ENCODE peak calls at places on chromosomes 3 and 15, in nine cellular contexts. Q, Z, I, K, F, N, E, U and G are unnamed samples.

GRCh38 chr15:40927497-40928346 is 1.4 kb upstream of the DLL4 start:
- DNase-seq in K (no peak), I (no peak), F (no peak), Q (no peak), N (peak), U (no peak), Z (no peak), E (no peak), G (no peak)

GRCh38 chr15:75350601-75351331 is 3.9 kb downstream of the NEIL1 start:
- DNase-seq in Q (no peak), Z (no peak), U (no peak), F (no peak), E (no peak), N (no peak), I (no peak), K (no peak), G (peak)

GRCh38 chr15:62124176-62124952 is 40.7 kb downstream of the C2CD4B start:
- DNase-seq in E (peak), Z (peak), I (no peak), K (no peak), U (no peak), Q (no peak), F (peak), N (no peak), G (no peak)

GRCh38 chr15:36430280-36430679 is 149.1 kb upstream of the CDIN1 start:
- DNase-seq in N (no peak), K (no peak), I (no peak), Q (no peak), Z (no peak), E (no peak), F (no peak), U (no peak), G (no peak)

GRCh38 chr3:50815844-50816243 is 141.1 kb downstream of the DOCK3 start:
- DNase-seq in Q (no peak), I (no peak), U (no peak), F (no peak), E (no peak), K (peak), N (no peak), Z (no peak), G (no peak)

GRCh38 chr3:195001261-195001660 is 269.7 kb downstream of the XXYLT1 start:
- DNase-seq in Q (no peak), U (no peak), K (no peak), N (no peak), I (peak), F (no peak), E (no peak), Z (no peak), G (no peak)

GRCh38 chr3:151382671-151383070 is 1.9 kb downstream of the P2RY12 start:
- DNase-seq in E (no peak), Q (no peak), Z (no peak), N (no peak), K (no peak), I (no peak), F (no peak), U (no peak), G (no peak)

GRCh38 chr15:78004919-78005634 is 72.4 kb downstream of the TBC1D2B start:
- DNase-seq in I (peak), F (peak), K (peak), U (peak), E (peak), N (no peak), Z (no peak), Q (peak), G (peak)

GRCh38 chr3:186980989-186981388 is 50.7 kb downstream of the ST6GAL1 start:
- DNase-seq in Q (no peak), K (no peak), E (no peak), F (no peak), U (no peak), Z (no peak), N (no peak), I (no peak), G (no peak)

GRCh38 chr3:44339990-44340389 is 1.4 kb downstream of the TCAIM start:
- DNase-seq in I (no peak), Q (no peak), F (no peak), U (no peak), Z (no peak), N (no peak), K (no peak), E (no peak), G (no peak)
- H3K4me3 ChIP-seq in I (peak), Q (peak), F (no peak), U (peak), Z (no peak), N (peak), K (no peak), E (no peak), G (peak)

GRCh38 chr15:33382491-33382890 is 71.7 kb downstream of the RYR3 start:
- DNase-seq in N (no peak), F (no peak), K (no peak), I (no peak), Z (no peak), Q (no peak), E (no peak), U (no peak), G (no peak)

GRCh38 chr15:33380406-33380805 is 69.6 kb downstream of the RYR3 start:
- DNase-seq in U (no peak), F (no peak), E (no peak), I (no peak), K (no peak), Q (no peak), N (no peak), Z (no peak), G (no peak)

GRCh38 chr15:33374181-33375006 is 63.6 kb downstream of the RYR3 start:
- DNase-seq in E (no peak), F (no peak), N (no peak), U (no peak), I (no peak), Z (no peak), K (no peak), Q (no peak), G (no peak)

DNA sequence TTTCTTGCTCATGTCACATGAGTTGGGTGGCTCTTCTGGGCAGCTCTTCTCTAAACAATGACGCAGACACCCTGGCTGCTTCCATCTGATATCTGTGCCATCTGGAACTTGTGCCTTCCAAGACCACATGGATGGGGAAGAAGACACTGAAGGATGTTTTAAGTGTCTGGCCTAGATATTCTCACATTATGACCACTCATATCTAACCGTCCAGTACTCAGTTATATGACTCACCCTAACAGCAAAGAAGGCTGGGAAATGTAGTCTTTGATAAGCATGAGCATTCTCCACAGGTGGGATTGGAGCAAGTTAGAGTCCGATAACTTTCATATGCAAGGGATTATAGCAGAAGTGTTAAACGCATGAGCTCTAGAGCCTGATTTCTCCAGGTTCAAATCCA is 66.5 kb downstream of the RYR3 start:
- DNase-seq in F (no peak), Z (no peak), I (no peak), Q (no peak), N (no peak), E (no peak), K (no peak), U (no peak), G (no peak)
- H3K4me3 ChIP-seq in F (no peak), Z (no peak), I (no peak), Q (no peak), N (no peak), E (no peak), K (no peak), U (no peak), G (no peak)

GRCh38 chr3:23956701-23957100 is 11.6 kb downstream of the NR1D2 start:
- DNase-seq in I (no peak), K (no peak), N (no peak), E (no peak), Q (no peak), F (no peak), U (no peak), Z (no peak), G (no peak)

GRCh38 chr3:23950303-23950702 is 5.2 kb downstream of the NR1D2 start:
- DNase-seq in N (peak), U (no peak), I (no peak), E (no peak), K (no peak), Q (no peak), F (no peak), Z (peak), G (no peak)

GRCh38 chr3:23952646-23953045 is 7.6 kb downstream of the NR1D2 start:
- DNase-seq in N (no peak), I (no peak), U (no peak), K (no peak), Z (no peak), E (no peak), Q (no peak), F (peak), G (no peak)

GRCh38 chr3:23953523-23953922 is 8.4 kb downstream of the NR1D2 start:
- DNase-seq in E (no peak), K (peak), Q (no peak), Z (no peak), U (no peak), N (no peak), I (no peak), F (no peak), G (no peak)

GRCh38 chr3:23954144-23954543 is 9.1 kb downstream of the NR1D2 start:
- DNase-seq in N (no peak), I (no peak), E (no peak), Z (no peak), K (peak), U (no peak), F (no peak), Q (no peak), G (no peak)
- H3K4me3 ChIP-seq in N (no peak), I (no peak), E (no peak), Z (no peak), K (no peak), U (no peak), F (no peak), Q (no peak), G (no peak)

GRCh38 chr3:178966299-178967183 is 105.1 kb downstream of the ZMAT3 start:
- DNase-seq in K (peak), F (peak), I (no peak), N (peak), E (peak), Z (peak), Q (peak), U (no peak), G (no peak)

GRCh38 chr3:178964551-178964950 is 107.1 kb downstream of the ZMAT3 start:
- DNase-seq in I (no peak), K (peak), N (no peak), U (no peak), F (no peak), Z (no peak), Q (no peak), E (no peak), G (no peak)

GRCh38 chr3:178971614-178972013 is 100.0 kb downstream of the ZMAT3 start:
- DNase-seq in K (peak), Z (no peak), N (no peak), Q (no peak), F (no peak), U (no peak), E (peak), I (no peak), G (peak)

GRCh38 chr3:178968996-178969700 is 102.5 kb downstream of the ZMAT3 start:
- DNase-seq in E (no peak), K (no peak), U (no peak), F (no peak), N (peak), Q (no peak), Z (no peak), I (no peak), G (no peak)

GRCh38 chr3:178967184-178967532 is 104.5 kb downstream of the ZMAT3 start:
- DNase-seq in E (no peak), I (no peak), U (no peak), Z (no peak), N (peak), K (no peak), F (no peak), Q (no peak), G (no peak)
- H3K4me3 ChIP-seq in E (no peak), I (no peak), U (peak), Z (no peak), N (peak), K (no peak), F (no peak), Q (no peak), G (peak)

DNA sequence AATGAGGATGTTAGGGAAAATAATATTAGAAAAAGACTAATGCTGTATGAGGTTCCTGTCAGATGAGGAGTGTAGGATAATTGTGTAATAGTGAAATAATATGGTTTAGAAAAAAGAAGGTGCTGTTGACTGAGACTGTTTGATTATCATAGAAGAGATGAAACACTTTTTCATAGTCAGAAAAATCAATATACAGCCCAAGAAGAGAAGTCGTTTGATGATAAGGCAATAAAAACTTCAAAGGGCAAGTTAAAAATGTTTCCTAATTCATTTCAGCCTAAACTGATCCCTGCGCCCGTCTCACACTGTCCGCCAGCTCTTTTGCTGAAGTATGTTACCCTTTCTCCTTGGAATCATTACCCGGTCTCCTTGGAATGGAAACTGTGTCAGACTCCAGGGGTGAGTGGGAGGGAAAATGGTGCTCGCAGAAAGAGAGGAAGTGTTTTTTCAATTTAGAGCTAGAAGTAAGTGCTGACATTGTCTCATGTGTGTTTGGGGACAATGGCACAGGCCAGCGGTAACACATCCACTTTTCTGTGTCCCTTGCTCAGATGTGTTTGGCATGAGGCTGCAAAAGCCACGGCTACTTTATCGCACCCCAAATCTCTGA is 23.6 kb downstream of the DUT start:
- DNase-seq in K (no peak), Q (no peak), I (no peak), Z (no peak), U (no peak), F (no peak), N (no peak), E (no peak), G (no peak)
- H3K4me3 ChIP-seq in K (no peak), Q (no peak), I (no peak), Z (no peak), U (no peak), F (no peak), N (peak), E (no peak), G (no peak)

GRCh38 chr15:39171944-39172368 is 408.9 kb upstream of the THBS1 start:
- DNase-seq in Z (no peak), E (peak), Q (peak), F (peak), I (peak), N (peak), K (peak), U (no peak), G (peak)

GRCh38 chr15:39177561-39177960 is 403.3 kb upstream of the THBS1 start:
- DNase-seq in N (no peak), Z (no peak), I (no peak), U (no peak), F (no peak), K (no peak), Q (no peak), E (no peak), G (no peak)

GRCh38 chr15:39173426-39173825 is 407.5 kb upstream of the THBS1 start:
- DNase-seq in F (no peak), K (no peak), N (no peak), U (no peak), Q (no peak), E (no peak), Z (no peak), I (no peak), G (no peak)

GRCh38 chr15:39174332-39174731 is 406.5 kb upstream of the THBS1 start:
- DNase-seq in E (no peak), U (no peak), Q (no peak), K (no peak), F (no peak), N (no peak), I (no peak), Z (no peak), G (no peak)

GRCh38 chr15:39172380-39173281 is 408.2 kb upstream of the THBS1 start:
- DNase-seq in Q (peak), Z (no peak), U (no peak), N (peak), K (no peak), I (no peak), F (peak), E (peak), G (peak)
- H3K4me3 ChIP-seq in Q (no peak), Z (no peak), U (peak), N (no peak), K (no peak), I (no peak), F (no peak), E (peak), G (no peak)

GRCh38 chr3:132285620-132285945 is 31.6 kb upstream of the ACP3 start:
- DNase-seq in Z (no peak), U (no peak), K (peak), E (no peak), N (no peak), Q (no peak), I (no peak), F (peak), G (no peak)

GRCh38 chr3:132286035-132286434 is 31.2 kb upstream of the ACP3 start:
- DNase-seq in U (no peak), Q (no peak), E (no peak), I (no peak), K (no peak), F (no peak), Z (no peak), N (no peak), G (no peak)

GRCh38 chr3:132284756-132285619 is 32.2 kb upstream of the ACP3 start:
- DNase-seq in Q (no peak), U (peak), E (no peak), Z (no peak), I (peak), F (no peak), K (peak), N (no peak), G (no peak)

GRCh38 chr3:132283440-132283839 is 33.8 kb upstream of the ACP3 start:
- DNase-seq in N (peak), Z (no peak), E (no peak), I (no peak), U (no peak), F (peak), K (peak), Q (no peak), G (peak)

DNA sequence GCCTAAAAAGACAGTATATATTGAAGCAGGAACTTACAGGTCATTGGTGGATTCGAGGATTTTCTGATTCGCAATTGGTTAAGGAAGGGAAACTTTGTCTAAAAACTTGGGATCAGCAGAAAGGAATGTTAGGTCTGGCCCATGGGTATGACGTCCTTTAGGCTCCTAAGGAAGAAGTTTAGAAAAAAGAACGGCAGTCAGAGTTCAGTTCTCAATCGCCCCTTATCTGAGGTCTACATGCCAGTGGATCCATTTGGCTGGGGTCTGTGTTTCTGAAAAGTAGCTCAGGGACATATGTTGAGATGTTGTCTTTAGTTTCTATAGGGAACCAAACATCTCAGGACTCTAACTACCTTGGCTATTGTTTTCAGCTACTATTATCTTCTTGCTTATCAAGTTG is 33.2 kb upstream of the ACP3 start:
- DNase-seq in Q (no peak), Z (no peak), K (peak), F (peak), U (no peak), I (no peak), N (no peak), E (no peak), G (no peak)
- H3K4me3 ChIP-seq in Q (no peak), Z (no peak), K (no peak), F (no peak), U (no peak), I (no peak), N (no peak), E (no peak), G (no peak)